ENCODE peak calls at places on chromosomes 7 and 10, in nine cellular contexts. B is AG09319; D is stimulated activated CD8-positive, alpha-beta memory T cell treated with anti-CD3 and anti-CD28 coated beads, Interleukin-2, amount 100 ng/mL, for 1 hour; U is NCI-H1105 treated with DMSO at 0.1 percent for 48 hours; M is BJ; I is skeletal muscle cell; N is tibial artery; S is NCI-H2081; J is Right ventricle myocardium inferior. H is an unnamed sample.

GRCh38 chr10:3668276-3668960 is 116.6 kb downstream of the KLF6 start:
- DNase-seq in B (no peak), D (peak; percentile 27), U (no peak), M (peak; percentile 4), I (peak; percentile 72), N (no peak), S (no peak), J (peak; percentile 79), H (no peak)

GRCh38 chr10:86393858-86394472 is 27.4 kb upstream of the GRID1 start:
- DNase-seq in B (no peak), D (no peak), U (no peak), M (no peak), I (no peak), N (no peak), S (no peak), J (no peak), H (no peak)

GRCh38 chr7:103048833-103049232 is 25.8 kb downstream of the FBXL13 start:
- DNase-seq in B (no peak), D (no peak), U (no peak), M (no peak), I (no peak), N (no peak), S (no peak), J (no peak), H (no peak)

GRCh38 chr10:78867555-78867939 is 201.2 kb upstream of the ZMIZ1 start:
- DNase-seq in B (no peak), D (no peak), U (no peak), M (no peak), I (no peak), N (no peak), S (no peak), J (no peak), H (no peak)

GRCh38 chr10:123869015-123869414 is 22.6 kb downstream of the CPXM2 start:
- DNase-seq in B (no peak), D (no peak), U (peak; percentile 30), M (no peak), I (no peak), N (no peak), S (no peak), J (no peak), H (no peak)

GRCh38 chr10:102647433-102648268 is 3.4 kb downstream of the TRIM8 start:
- DNase-seq in B (no peak), D (no peak), U (no peak), M (no peak), I (no peak), N (no peak), S (no peak), J (no peak), H (no peak)

GRCh38 chr7:84009051-84009450 is 185.5 kb downstream of the SEMA3A start:
- DNase-seq in B (no peak), D (no peak), U (no peak), M (no peak), I (no peak), N (no peak), S (no peak), J (no peak), H (no peak)

GRCh38 chr10:35940067-35940989 is 298.2 kb upstream of the FZD8 start:
- DNase-seq in B (no peak), D (no peak), U (peak; percentile 55), M (no peak), I (no peak), N (no peak), S (peak; percentile 76), J (no peak), H (no peak)

GRCh38 chr7:127845497-127846214 is 185.6 kb downstream of the LRRC4 start:
- DNase-seq in B (no peak), D (no peak), U (no peak), M (no peak), I (no peak), N (no peak), S (peak; percentile 36), J (no peak), H (no peak)

GRCh38 chr7:90951229-90951628 is 313.0 kb upstream of the FZD1 start:
- DNase-seq in B (no peak), D (no peak), U (no peak), M (no peak), I (no peak), N (no peak), S (no peak), J (no peak), H (no peak)

GRCh38 chr7:111075498-111075897 is 15.4 kb upstream of the LRRN3 start:
- DNase-seq in B (no peak), D (no peak), U (no peak), M (no peak), I (no peak), N (no peak), S (no peak), J (no peak), H (no peak)

GRCh38 chr7:50531401-50531906 is 33.8 kb downstream of the DDC start:
- DNase-seq in B (no peak), D (no peak), U (peak; percentile 97), M (no peak), I (no peak), N (no peak), S (peak; percentile 97), J (no peak), H (no peak)

GRCh38 chr7:154965014-154965413 is 37.9 kb downstream of the PAXIP1 start:
- DNase-seq in B (no peak), D (no peak), U (no peak), M (no peak), I (no peak), N (no peak), S (peak; percentile 22), J (no peak), H (no peak)

GRCh38 chr10:70714245-70714644 is 41.9 kb downstream of the ADAMTS14 start:
- DNase-seq in B (no peak), D (no peak), U (no peak), M (no peak), I (no peak), N (no peak), S (no peak), J (no peak), H (no peak)

GRCh38 chr10:9875353-9875752 is 1142.3 kb upstream of the CELF2 start:
- DNase-seq in B (no peak), D (no peak), U (no peak), M (no peak), I (no peak), N (no peak), S (no peak), J (no peak), H (no peak)

GRCh38 chr10:546451-546850 is 143.0 kb downstream of the DIP2C start:
- DNase-seq in B (no peak), D (no peak), U (no peak), M (no peak), I (no peak), N (no peak), S (no peak), J (no peak), H (no peak)

GRCh38 chr10:45594276-45595157 is 78.1 kb downstream of the ZFAND4 start:
- DNase-seq in B (peak; percentile 74), D (peak; percentile 74), U (peak; percentile 78), M (peak; percentile 41), I (peak; percentile 86), N (peak; percentile 94), S (peak; percentile 93), J (peak; percentile 97), H (peak; percentile 64)

GRCh38 chr7:101919363-101920115 is 102.1 kb downstream of the CUX1 start:
- DNase-seq in B (no peak), D (no peak), U (no peak), M (no peak), I (no peak), N (no peak), S (no peak), J (no peak), H (no peak)

GRCh38 chr7:495326-495725 is 24.3 kb downstream of the PDGFA start:
- DNase-seq in B (no peak), D (no peak), U (no peak), M (no peak), I (no peak), N (peak; percentile 56), S (no peak), J (peak; percentile 53), H (no peak)

GRCh38 chr7:101177644-101178043 is 2.4 kb downstream of the NAT16 start:
- DNase-seq in B (no peak), D (no peak), U (no peak), M (no peak), I (no peak), N (no peak), S (no peak), J (no peak), H (no peak)

GRCh38 chr10:77479586-77479985 is 158.0 kb downstream of the KCNMA1 start:
- DNase-seq in B (no peak), D (no peak), U (no peak), M (no peak), I (no peak), N (no peak), S (no peak), J (no peak), H (no peak)

GRCh38 chr7:139603896-139604295 is 80.4 kb downstream of the CLEC2L start:
- DNase-seq in B (no peak), D (no peak), U (no peak), M (no peak), I (no peak), N (no peak), S (no peak), J (no peak), H (no peak)

GRCh38 chr7:155580367-155580766 is 34.0 kb upstream of the CNPY1 start:
- DNase-seq in B (no peak), D (no peak), U (no peak), M (no peak), I (no peak), N (no peak), S (no peak), J (no peak), H (no peak)

GRCh38 chr7:815284-816216 is 16.7 kb upstream of the SUN1 start:
- DNase-seq in B (no peak), D (no peak), U (peak; percentile 63), M (no peak), I (no peak), N (no peak), S (peak; percentile 75), J (no peak), H (no peak)

GRCh38 chr10:5165738-5166137 is 19.2 kb downstream of the AKR1C8 start:
- DNase-seq in B (no peak), D (no peak), U (no peak), M (no peak), I (no peak), N (no peak), S (no peak), J (no peak), H (no peak)

GRCh38 chr7:25820432-25821040 is 331.5 kb upstream of the NFE2L3 start:
- DNase-seq in B (no peak), D (no peak), U (no peak), M (no peak), I (no peak), N (no peak), S (no peak), J (no peak), H (no peak)

GRCh38 chr10:30057421-30057841 is 2.0 kb downstream of the JCAD start:
- DNase-seq in B (no peak), D (no peak), U (no peak), M (no peak), I (no peak), N (no peak), S (no peak), J (no peak), H (no peak)

GRCh38 chr10:73060738-73061635 is 35.7 kb downstream of the P4HA1 start:
- DNase-seq in B (no peak), D (no peak), U (peak; percentile 50), M (no peak), I (no peak), N (no peak), S (peak; percentile 37), J (no peak), H (no peak)

GRCh38 chr10:23100331-23101030 is 5.1 kb downstream of the MSRB2 start:
- DNase-seq in B (no peak), D (no peak), U (no peak), M (no peak), I (no peak), N (no peak), S (no peak), J (no peak), H (no peak)

GRCh38 chr7:107384025-107384424 is 85.8 kb upstream of the GPR22 start:
- DNase-seq in B (no peak), D (no peak), U (no peak), M (no peak), I (no peak), N (no peak), S (no peak), J (no peak), H (no peak)

GRCh38 chr7:90626011-90626410 is 29.9 kb downstream of the CDK14 start:
- DNase-seq in B (no peak), D (no peak), U (no peak), M (peak; percentile 14), I (no peak), N (no peak), S (no peak), J (no peak), H (peak; percentile 34)

H was measured in HS-5.